ENCODE peak calls at places on chromosome 22, in four cellular contexts. One of them, this sample, is unnamed.

GRCh38 chr22:44181033-44181911 is 547 bp downstream of the PARVG start:
- DNase-seq in osteoblast: no peak
- DNase-seq in aorta: peak
- DNase-seq in PC-3: peak
- DNase-seq in this sample: no peak

GRCh38 chr22:45945621-45946020 is 31.3 kb downstream of the WNT7B start:
- DNase-seq in osteoblast: no peak
- DNase-seq in aorta: no peak
- DNase-seq in PC-3: no peak
- DNase-seq in this sample: no peak

GRCh38 chr22:45246060-45246985 is 5.6 kb upstream of the KIAA0930 start:
- DNase-seq in osteoblast: peak
- DNase-seq in aorta: peak
- DNase-seq in PC-3: peak
- DNase-seq in this sample: peak

GRCh38 chr22:41578114-41578513 is 11.5 kb downstream of the PMM1 start:
- DNase-seq in osteoblast: peak
- DNase-seq in aorta: no peak
- DNase-seq in PC-3: no peak
- DNase-seq in this sample: no peak

GRCh38 chr22:31210830-31211503 is 1.1 kb upstream of the LIMK2 start:
- DNase-seq in osteoblast: no peak
- DNase-seq in aorta: no peak
- DNase-seq in PC-3: no peak
- DNase-seq in this sample: no peak

GRCh38 chr22:36328635-36329216 is 59.0 kb downstream of the MYH9 start:
- DNase-seq in osteoblast: peak
- DNase-seq in aorta: peak
- DNase-seq in PC-3: peak
- DNase-seq in this sample: peak

GRCh38 chr22:45598596-45599217 is 72.9 kb upstream of the ATXN10 start:
- DNase-seq in osteoblast: peak
- DNase-seq in aorta: no peak
- DNase-seq in PC-3: no peak
- DNase-seq in this sample: no peak

GRCh38 chr22:41907436-41908401 is 7.2 kb downstream of the SHISA8 start:
- DNase-seq in osteoblast: peak
- DNase-seq in aorta: no peak
- DNase-seq in PC-3: no peak
- DNase-seq in this sample: peak

GRCh38 chr22:32852346-32853251 is 51.1 kb downstream of the TIMP3 start:
- DNase-seq in osteoblast: no peak
- DNase-seq in aorta: no peak
- DNase-seq in PC-3: no peak
- DNase-seq in this sample: no peak

GRCh38 chr22:43706151-43706550 is 106.0 kb downstream of the EFCAB6 start:
- DNase-seq in osteoblast: no peak
- DNase-seq in aorta: no peak
- DNase-seq in PC-3: no peak
- DNase-seq in this sample: no peak

GRCh38 chr22:45534339-45535192 is 31.9 kb downstream of the FBLN1 start:
- DNase-seq in osteoblast: peak
- DNase-seq in aorta: no peak
- DNase-seq in PC-3: no peak
- DNase-seq in this sample: no peak

GRCh38 chr22:42419328-42419881 is 12.8 kb downstream of the NFAM1 start:
- DNase-seq in osteoblast: no peak
- DNase-seq in aorta: no peak
- DNase-seq in PC-3: no peak
- DNase-seq in this sample: no peak

GRCh38 chr22:43262990-43263644 is 76.2 kb upstream of the TTLL12 start:
- DNase-seq in osteoblast: no peak
- DNase-seq in aorta: no peak
- DNase-seq in PC-3: no peak
- DNase-seq in this sample: no peak

GRCh38 chr22:19761500-19762314 is 1.1 kb downstream of the TBX1 start:
- DNase-seq in osteoblast: no peak
- DNase-seq in aorta: no peak
- DNase-seq in PC-3: peak
- DNase-seq in this sample: peak
- H3K4me3 ChIP-seq in osteoblast: no peak
- H3K4me3 ChIP-seq in aorta: no peak
- H3K4me3 ChIP-seq in PC-3: peak
- H3K4me3 ChIP-seq in this sample: peak

DNA sequence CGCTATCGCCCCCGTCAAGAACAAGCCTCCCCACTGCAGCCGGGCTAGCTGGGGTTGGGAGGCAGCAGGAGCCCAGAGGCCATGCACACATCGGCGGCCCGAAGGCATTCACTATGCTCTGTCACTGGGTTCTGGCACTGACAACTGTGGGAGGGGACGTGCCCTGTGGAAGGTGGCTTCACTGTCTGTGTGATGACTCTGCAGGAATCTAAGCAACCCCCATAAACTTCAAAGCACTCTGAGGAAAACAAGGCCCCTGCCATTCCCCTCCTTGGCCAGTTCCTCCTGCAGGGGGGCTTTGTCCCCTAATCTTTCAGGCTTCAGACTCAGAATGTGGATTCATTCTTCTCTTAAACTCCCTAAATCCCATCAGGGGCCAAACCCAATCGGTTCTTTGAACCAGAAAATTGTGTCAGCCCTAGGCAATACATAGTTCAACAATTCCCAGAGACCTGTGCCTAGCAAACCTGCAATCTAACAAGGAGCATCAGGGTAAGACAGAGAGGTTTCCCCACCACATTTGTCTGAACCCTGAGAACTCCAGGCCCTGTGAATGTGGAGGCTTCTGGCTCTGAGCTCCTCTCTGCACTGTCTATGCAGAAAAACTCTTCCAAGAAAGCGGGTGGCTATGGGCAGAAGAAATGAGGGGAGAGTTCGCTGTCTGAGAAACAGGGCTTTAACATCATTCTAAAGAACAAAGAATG is 1477.2 kb downstream of the TBC1D22A start:
- DNase-seq in osteoblast: no peak
- DNase-seq in aorta: no peak
- DNase-seq in PC-3: no peak
- DNase-seq in this sample: no peak
- H3K4me3 ChIP-seq in osteoblast: no peak
- H3K4me3 ChIP-seq in aorta: no peak
- H3K4me3 ChIP-seq in PC-3: no peak
- H3K4me3 ChIP-seq in this sample: no peak

GRCh38 chr22:49936018-49936972 is 17.9 kb downstream of the CRELD2 start:
- DNase-seq in osteoblast: peak
- DNase-seq in aorta: peak
- DNase-seq in PC-3: peak
- DNase-seq in this sample: peak
- H3K4me3 ChIP-seq in osteoblast: peak
- H3K4me3 ChIP-seq in aorta: peak
- H3K4me3 ChIP-seq in PC-3: peak
- H3K4me3 ChIP-seq in this sample: peak

DNA sequence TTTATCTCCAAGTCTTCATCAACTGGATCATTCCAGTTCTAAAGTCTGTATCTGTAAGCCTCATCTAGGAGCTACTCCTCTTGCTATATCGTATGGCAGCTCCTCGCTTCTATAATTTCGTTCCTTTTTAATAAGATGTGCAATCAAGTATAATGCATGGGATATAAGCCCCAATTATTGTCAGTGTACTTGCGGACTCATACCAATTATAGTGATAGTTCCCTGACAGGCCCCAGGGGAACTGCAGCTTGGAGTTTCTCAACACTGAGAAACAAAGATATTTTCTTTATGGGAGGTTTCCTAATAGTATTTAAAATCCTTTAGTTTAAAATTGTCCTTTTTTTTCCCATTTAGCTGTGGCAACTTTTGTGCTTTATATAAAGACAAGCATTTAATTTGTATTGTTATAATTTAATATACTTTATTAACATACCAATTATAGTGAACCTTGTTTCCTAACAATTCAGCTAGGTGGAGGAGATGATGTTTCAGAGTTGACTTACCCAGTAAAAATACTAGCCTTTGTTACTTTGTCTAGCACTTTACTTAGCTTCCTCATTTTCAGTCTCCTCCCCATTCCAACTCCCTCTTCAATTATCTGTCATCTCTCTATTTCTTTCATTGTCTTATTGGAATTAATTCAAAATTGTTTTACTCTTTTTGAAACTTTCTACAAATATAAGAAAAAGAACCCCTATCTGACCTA is 25.3 kb upstream of the DDX17 start:
- DNase-seq in osteoblast: no peak
- DNase-seq in aorta: no peak
- DNase-seq in PC-3: no peak
- DNase-seq in this sample: no peak
- H3K4me3 ChIP-seq in osteoblast: no peak
- H3K4me3 ChIP-seq in aorta: no peak
- H3K4me3 ChIP-seq in PC-3: no peak
- H3K4me3 ChIP-seq in this sample: no peak

GRCh38 chr22:24587251-24587650 is 5.6 kb downstream of the LRRC75B start:
- DNase-seq in osteoblast: no peak
- DNase-seq in aorta: no peak
- DNase-seq in PC-3: no peak
- DNase-seq in this sample: no peak
- H3K4me3 ChIP-seq in osteoblast: no peak
- H3K4me3 ChIP-seq in aorta: no peak
- H3K4me3 ChIP-seq in PC-3: no peak
- H3K4me3 ChIP-seq in this sample: no peak

This sample was measured in GM23248.